ENCODE peak calls at places on chromosomes 13 and 19, in five cellular contexts. One of them, this sample, is unnamed.

GRCh38 chr13:77416666-77417212 is 89.8 kb upstream of the MYCBP2 start:
- DNase-seq in heart left ventricle: no peak
- DNase-seq in uterus: no peak
- DNase-seq in stomach: no peak
- DNase-seq in endothelial cell of umbilical vein: no peak
- DNase-seq in this sample: no peak

GRCh38 chr19:5674734-5675133 is 5.6 kb downstream of the MICOS13 start:
- DNase-seq in stomach: no peak
- DNase-seq in endothelial cell of umbilical vein: no peak
- DNase-seq in heart left ventricle: no peak
- DNase-seq in uterus: no peak
- DNase-seq in this sample: no peak

GRCh38 chr13:99969368-99969933 is 2.1 kb downstream of the ZIC5 start:
- DNase-seq in heart left ventricle: no peak
- DNase-seq in uterus: no peak
- DNase-seq in endothelial cell of umbilical vein: no peak
- DNase-seq in stomach: no peak
- DNase-seq in this sample: no peak

GRCh38 chr13:37448072-37448471 is 150.5 kb downstream of the POSTN start:
- DNase-seq in heart left ventricle: no peak
- DNase-seq in uterus: no peak
- DNase-seq in endothelial cell of umbilical vein: no peak
- DNase-seq in stomach: no peak
- DNase-seq in this sample: no peak

GRCh38 chr19:45424191-45425058 is 708 bp upstream of the ERCC1 start:
- DNase-seq in stomach: peak; percentile 62
- DNase-seq in endothelial cell of umbilical vein: peak; percentile 95
- DNase-seq in uterus: peak; percentile 75
- DNase-seq in heart left ventricle: peak; percentile 73
- DNase-seq in this sample: no peak

GRCh38 chr13:19601749-19602725 is 31.4 kb upstream of the MPHOSPH8 start:
- DNase-seq in uterus: no peak
- DNase-seq in heart left ventricle: peak; percentile 36
- DNase-seq in endothelial cell of umbilical vein: peak; percentile 52
- DNase-seq in stomach: peak; percentile 37
- DNase-seq in this sample: peak; percentile 7

GRCh38 chr13:34031629-34032028 is 213.7 kb downstream of the RFC3 start:
- DNase-seq in uterus: no peak
- DNase-seq in heart left ventricle: no peak
- DNase-seq in endothelial cell of umbilical vein: no peak
- DNase-seq in stomach: no peak
- DNase-seq in this sample: no peak

GRCh38 chr13:100887729-100888151 is 213.1 kb upstream of the TMTC4 start:
- DNase-seq in endothelial cell of umbilical vein: peak; percentile 86
- DNase-seq in uterus: no peak
- DNase-seq in heart left ventricle: no peak
- DNase-seq in stomach: no peak
- DNase-seq in this sample: no peak

GRCh38 chr19:27729332-27729731 is 1483.6 kb downstream of the UQCRFS1 start:
- DNase-seq in uterus: no peak
- DNase-seq in endothelial cell of umbilical vein: no peak
- DNase-seq in stomach: no peak
- DNase-seq in heart left ventricle: no peak
- DNase-seq in this sample: no peak

GRCh38 chr19:1045247-1045603 is 5.3 kb downstream of the ABCA7 start:
- DNase-seq in uterus: no peak
- DNase-seq in endothelial cell of umbilical vein: no peak
- DNase-seq in heart left ventricle: no peak
- DNase-seq in stomach: peak; percentile 45
- DNase-seq in this sample: peak; percentile 63

GRCh38 chr19:48795855-48796142 is 15.0 kb downstream of the BCAT2 start:
- DNase-seq in uterus: peak; percentile 77
- DNase-seq in stomach: no peak
- DNase-seq in endothelial cell of umbilical vein: no peak
- DNase-seq in heart left ventricle: peak; percentile 50
- DNase-seq in this sample: no peak

GRCh38 chr19:33024398-33024797 is 40.3 kb downstream of the RHPN2 start:
- DNase-seq in uterus: no peak
- DNase-seq in endothelial cell of umbilical vein: no peak
- DNase-seq in heart left ventricle: no peak
- DNase-seq in stomach: no peak
- DNase-seq in this sample: no peak

GRCh38 chr19:19562665-19563347 is 24.7 kb downstream of the CILP2 start:
- DNase-seq in heart left ventricle: no peak
- DNase-seq in uterus: no peak
- DNase-seq in stomach: no peak
- DNase-seq in endothelial cell of umbilical vein: no peak
- DNase-seq in this sample: no peak

GRCh38 chr19:51421229-51422052 is 4.0 kb upstream of the SIGLEC10 start:
- DNase-seq in stomach: no peak
- DNase-seq in uterus: no peak
- DNase-seq in endothelial cell of umbilical vein: no peak
- DNase-seq in heart left ventricle: no peak
- DNase-seq in this sample: no peak

GRCh38 chr19:50512112-50512998 is 1.4 kb downstream of the ASPDH start:
- DNase-seq in endothelial cell of umbilical vein: no peak
- DNase-seq in uterus: no peak
- DNase-seq in heart left ventricle: no peak
- DNase-seq in stomach: no peak
- DNase-seq in this sample: no peak

GRCh38 chr13:33752631-33753030 is 65.3 kb upstream of the RFC3 start:
- DNase-seq in heart left ventricle: no peak
- DNase-seq in stomach: no peak
- DNase-seq in endothelial cell of umbilical vein: no peak
- DNase-seq in uterus: no peak
- DNase-seq in this sample: no peak

GRCh38 chr13:21453352-21454089 is 5.6 kb downstream of the ZDHHC20 start:
- DNase-seq in uterus: no peak
- DNase-seq in endothelial cell of umbilical vein: no peak
- DNase-seq in stomach: no peak
- DNase-seq in heart left ventricle: no peak
- DNase-seq in this sample: no peak

GRCh38 chr19:3075605-3076431 is 13.5 kb upstream of the TLE5 start:
- DNase-seq in heart left ventricle: peak; percentile 52
- DNase-seq in uterus: no peak
- DNase-seq in stomach: peak; percentile 74
- DNase-seq in endothelial cell of umbilical vein: peak; percentile 49
- DNase-seq in this sample: peak; percentile 70

GRCh38 chr19:49094505-49095482 is 9.5 kb downstream of the SNRNP70 start:
- DNase-seq in endothelial cell of umbilical vein: no peak
- DNase-seq in stomach: no peak
- DNase-seq in uterus: no peak
- DNase-seq in heart left ventricle: peak; percentile 71
- DNase-seq in this sample: no peak

GRCh38 chr19:17718467-17718987 is 753 bp upstream of the MAP1S start:
- DNase-seq in uterus: no peak
- DNase-seq in endothelial cell of umbilical vein: no peak
- DNase-seq in stomach: no peak
- DNase-seq in heart left ventricle: no peak
- DNase-seq in this sample: no peak

GRCh38 chr19:3986260-3987041 is 1.2 kb upstream of the EEF2 start:
- DNase-seq in heart left ventricle: peak; percentile 67
- DNase-seq in stomach: peak; percentile 57
- DNase-seq in endothelial cell of umbilical vein: peak; percentile 82
- DNase-seq in uterus: no peak
- DNase-seq in this sample: no peak

GRCh38 chr13:79451500-79451962 is 29.4 kb upstream of the NDFIP2 start:
- DNase-seq in uterus: no peak
- DNase-seq in endothelial cell of umbilical vein: peak; percentile 65
- DNase-seq in heart left ventricle: no peak
- DNase-seq in stomach: no peak
- DNase-seq in this sample: peak; percentile 76

GRCh38 chr13:46716821-46717220 is 80.1 kb downstream of the ESD start:
- DNase-seq in stomach: no peak
- DNase-seq in heart left ventricle: no peak
- DNase-seq in endothelial cell of umbilical vein: peak; percentile 80
- DNase-seq in uterus: no peak
- DNase-seq in this sample: no peak

GRCh38 chr13:113110048-113110851 is 4.7 kb downstream of the F7 start:
- DNase-seq in uterus: no peak
- DNase-seq in heart left ventricle: no peak
- DNase-seq in endothelial cell of umbilical vein: no peak
- DNase-seq in stomach: no peak
- DNase-seq in this sample: peak; percentile 8

GRCh38 chr19:36939153-36939552 is 23.0 kb downstream of the ZNF568 start:
- DNase-seq in heart left ventricle: no peak
- DNase-seq in endothelial cell of umbilical vein: no peak
- DNase-seq in uterus: no peak
- DNase-seq in stomach: no peak
- DNase-seq in this sample: no peak

GRCh38 chr13:110634558-110634957 is 19.2 kb downstream of the NAXD start:
- DNase-seq in heart left ventricle: no peak
- DNase-seq in stomach: no peak
- DNase-seq in uterus: no peak
- DNase-seq in endothelial cell of umbilical vein: no peak
- DNase-seq in this sample: no peak

GRCh38 chr13:81917829-81918228 is 1576.9 kb upstream of the SPRY2 start:
- DNase-seq in uterus: no peak
- DNase-seq in stomach: no peak
- DNase-seq in endothelial cell of umbilical vein: no peak
- DNase-seq in heart left ventricle: no peak
- DNase-seq in this sample: no peak

GRCh38 chr19:37914908-37915307 is 7.9 kb downstream of the SIPA1L3 start:
- DNase-seq in uterus: no peak
- DNase-seq in stomach: no peak
- DNase-seq in endothelial cell of umbilical vein: no peak
- DNase-seq in heart left ventricle: no peak
- DNase-seq in this sample: no peak

GRCh38 chr19:56350416-56351045 is 35.9 kb upstream of the ZSCAN5A start:
- DNase-seq in heart left ventricle: peak; percentile 22
- DNase-seq in endothelial cell of umbilical vein: peak; percentile 55
- DNase-seq in stomach: peak; percentile 39
- DNase-seq in uterus: peak; percentile 57
- DNase-seq in this sample: no peak

GRCh38 chr19:1067341-1068103 is 555 bp downstream of the ARHGAP45 start:
- DNase-seq in stomach: no peak
- DNase-seq in endothelial cell of umbilical vein: no peak
- DNase-seq in uterus: no peak
- DNase-seq in heart left ventricle: no peak
- DNase-seq in this sample: peak; percentile 76

GRCh38 chr19:27654266-27654990 is 1558.5 kb downstream of the UQCRFS1 start:
- DNase-seq in endothelial cell of umbilical vein: no peak
- DNase-seq in heart left ventricle: no peak
- DNase-seq in stomach: no peak
- DNase-seq in uterus: no peak
- DNase-seq in this sample: no peak

GRCh38 chr13:55615080-55615479 is 1525.6 kb upstream of the PRR20A start:
- DNase-seq in stomach: no peak
- DNase-seq in uterus: no peak
- DNase-seq in heart left ventricle: no peak
- DNase-seq in endothelial cell of umbilical vein: no peak
- DNase-seq in this sample: no peak

GRCh38 chr19:1446713-1447564 is 3.0 kb upstream of the APC2 start:
- DNase-seq in endothelial cell of umbilical vein: no peak
- DNase-seq in heart left ventricle: peak; percentile 25
- DNase-seq in stomach: no peak
- DNase-seq in uterus: no peak
- DNase-seq in this sample: no peak

GRCh38 chr19:53165691-53166091 is 6.8 kb upstream of the ZNF347 start:
- DNase-seq in endothelial cell of umbilical vein: no peak
- DNase-seq in uterus: no peak
- DNase-seq in heart left ventricle: no peak
- DNase-seq in stomach: no peak
- DNase-seq in this sample: no peak

DNA sequence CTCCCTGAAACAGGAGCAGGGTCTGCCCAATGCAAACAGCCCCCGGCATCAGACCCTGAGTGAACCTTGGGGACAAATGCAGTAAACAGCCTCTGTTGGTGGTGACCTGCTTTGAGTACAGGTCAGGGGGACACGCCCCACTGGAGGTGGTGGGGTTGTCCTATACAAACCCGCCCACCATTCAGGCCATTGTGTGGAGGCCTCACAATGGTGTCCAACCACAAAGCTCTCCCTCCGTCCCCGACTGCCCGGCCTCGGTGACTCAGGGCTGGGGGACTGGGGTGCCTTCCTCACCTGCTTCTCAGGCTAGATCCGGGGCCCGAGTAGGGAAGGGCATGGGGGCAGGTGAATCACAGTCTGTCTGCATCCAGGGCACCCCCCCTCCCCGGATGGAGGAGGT is 1.5 kb downstream of the MUC16 start:
- DNase-seq in uterus: no peak
- DNase-seq in heart left ventricle: no peak
- DNase-seq in endothelial cell of umbilical vein: no peak
- DNase-seq in stomach: no peak
- DNase-seq in this sample: no peak
- H3K9me3 ChIP-seq in uterus: no peaks in the 10 kb centered on the region
- H3K9me3 ChIP-seq in heart left ventricle: no peaks in the 10 kb centered on the region
- H3K9me3 ChIP-seq in endothelial cell of umbilical vein: no peaks in the 10 kb centered on the region
- H3K9me3 ChIP-seq in stomach: no peaks in the 10 kb centered on the region
- H3K9me3 ChIP-seq in this sample: no peaks in the 10 kb centered on the region

GRCh38 chr13:71729441-71729840 is 137.6 kb downstream of the DACH1 start:
- DNase-seq in uterus: no peak
- DNase-seq in stomach: no peak
- DNase-seq in heart left ventricle: no peak
- DNase-seq in endothelial cell of umbilical vein: no peak
- DNase-seq in this sample: no peak
- H3K9me3 ChIP-seq in uterus: no peaks in the 10 kb centered on the region
- H3K9me3 ChIP-seq in stomach: no peaks in the 10 kb centered on the region
- H3K9me3 ChIP-seq in heart left ventricle: no peaks in the 10 kb centered on the region
- H3K9me3 ChIP-seq in endothelial cell of umbilical vein: no peaks in the 10 kb centered on the region
- H3K9me3 ChIP-seq in this sample: no peaks in the 10 kb centered on the region

GRCh38 chr19:9570255-9570654 is 14.0 kb downstream of the ZNF121 start:
- DNase-seq in endothelial cell of umbilical vein: no peak
- DNase-seq in stomach: no peak
- DNase-seq in uterus: no peak
- DNase-seq in heart left ventricle: no peak
- DNase-seq in this sample: no peak
- H3K9me3 ChIP-seq in endothelial cell of umbilical vein: peaks cover 24% of the 10 kb centered on the region
- H3K9me3 ChIP-seq in stomach: peaks cover 100% of the 10 kb centered on the region
- H3K9me3 ChIP-seq in uterus: peaks cover 96% of the 10 kb centered on the region
- H3K9me3 ChIP-seq in heart left ventricle: peaks cover 88% of the 10 kb centered on the region
- H3K9me3 ChIP-seq in this sample: peaks cover 55% of the 10 kb centered on the region

DNA sequence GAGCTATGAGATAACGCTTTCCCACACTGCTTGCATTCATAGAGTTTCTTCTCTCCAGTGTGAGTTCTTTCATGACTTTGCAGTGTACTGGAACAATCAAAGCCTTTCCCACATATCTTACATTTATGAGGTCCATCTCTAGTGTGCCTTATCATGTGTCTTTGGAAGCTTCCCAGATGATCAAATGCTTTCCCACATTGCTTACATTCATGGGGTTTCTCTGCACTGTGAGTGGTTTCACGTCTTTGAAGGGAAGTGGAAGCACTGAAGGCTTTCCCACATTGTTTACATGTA is 14.9 kb upstream of the ZNF442 start:
- DNase-seq in endothelial cell of umbilical vein: no peak
- DNase-seq in uterus: no peak
- DNase-seq in heart left ventricle: no peak
- DNase-seq in stomach: no peak
- DNase-seq in this sample: no peak
- H3K9me3 ChIP-seq in endothelial cell of umbilical vein: no peaks in the 10 kb centered on the region
- H3K9me3 ChIP-seq in uterus: peaks cover 12% of the 10 kb centered on the region
- H3K9me3 ChIP-seq in heart left ventricle: peaks cover 29% of the 10 kb centered on the region
- H3K9me3 ChIP-seq in stomach: peaks cover 75% of the 10 kb centered on the region
- H3K9me3 ChIP-seq in this sample: peaks cover 12% of the 10 kb centered on the region